ENCODE peak calls at places on chromosomes 13 and 19, in four cellular contexts. U is WTC11, I is HEK293T, G is K562. Q is an unnamed sample.

GRCh38 chr13:50713849-50714248 is 129.6 kb downstream of the DLEU7 start:
- DNase-seq in U (no peak), I (no peak), G (no peak), Q (no peak)

GRCh38 chr13:33927315-33927714 is 109.4 kb downstream of the RFC3 start:
- DNase-seq in U (no peak), I (no peak), G (no peak), Q (no peak)

GRCh38 chr13:26480246-26480855 is 77.1 kb upstream of the WASF3 start:
- DNase-seq in U (no peak), I (no peak), G (no peak), Q (no peak)

GRCh38 chr13:39957868-39958676 is 302.6 kb downstream of the COG6 start:
- DNase-seq in U (no peak), I (no peak), G (no peak), Q (no peak)

GRCh38 chr13:75507027-75508001 is 25.3 kb upstream of the TBC1D4 start:
- DNase-seq in U (no peak), I (no peak), G (no peak), Q (no peak)

GRCh38 chr13:75931116-75931515 is 295.0 kb downstream of the LMO7 start:
- DNase-seq in U (no peak), I (no peak), G (no peak), Q (no peak)

GRCh38 chr19:9538183-9539058 is at the start of gene ZNF426:
- DNase-seq in U (peak; percentile 89), I (peak; percentile 69), G (peak; percentile 89), Q (peak; percentile 84)

GRCh38 chr19:46470376-46470775 is 987 bp downstream of the PNMA8A start:
- DNase-seq in U (no peak), I (no peak), G (no peak), Q (no peak)

GRCh38 chr19:46602392-46603194 is 1.5 kb downstream of the CALM3 start:
- DNase-seq in U (no peak), I (peak; percentile 10), G (no peak), Q (no peak)

GRCh38 chr19:38003427-38004099 is 96.6 kb downstream of the SIPA1L3 start:
- DNase-seq in U (peak; percentile 65), I (peak; percentile 18), G (no peak), Q (no peak)

GRCh38 chr13:109785141-109785891 is 1.1 kb downstream of the IRS2 start:
- DNase-seq in U (peak; percentile 52), I (no peak), G (no peak), Q (no peak)

GRCh38 chr13:40664100-40665060 is 2.1 kb downstream of the FOXO1 start:
- DNase-seq in U (peak; percentile 45), I (peak; percentile 49), G (peak; percentile 53), Q (peak; percentile 43)

GRCh38 chr13:51005566-51005965 is 96.0 kb downstream of the RNASEH2B start:
- DNase-seq in U (no peak), I (no peak), G (no peak), Q (no peak)

GRCh38 chr13:99045396-99045795 is 67.5 kb upstream of the DOCK9 start:
- DNase-seq in U (no peak), I (no peak), G (no peak), Q (no peak)

GRCh38 chr13:61192826-61193225 is 222.8 kb downstream of the PCDH20 start:
- DNase-seq in U (no peak), I (no peak), G (no peak), Q (no peak)

GRCh38 chr13:19658831-19659230 is 25.4 kb downstream of the MPHOSPH8 start:
- DNase-seq in U (no peak), I (no peak), G (no peak), Q (no peak)

GRCh38 chr19:51743405-51743804 is 8.3 kb downstream of the FPR1 start:
- DNase-seq in U (no peak), I (no peak), G (no peak), Q (no peak)

GRCh38 chr13:106597759-106598395 is 29.9 kb upstream of the ARGLU1 start:
- DNase-seq in U (no peak), I (no peak), G (no peak), Q (no peak)

GRCh38 chr13:48539550-48539949 is 6.7 kb upstream of the RCBTB2 start:
- DNase-seq in U (no peak), I (no peak), G (no peak), Q (no peak)

GRCh38 chr19:8071912-8072311 is 19.4 kb downstream of the CCL25 start:
- DNase-seq in U (no peak), I (no peak), G (no peak), Q (no peak)

GRCh38 chr19:49558591-49558990 is 21.8 kb downstream of the NOSIP start:
- DNase-seq in U (no peak), I (no peak), G (no peak), Q (no peak)

GRCh38 chr19:2049741-2050348 is 1.2 kb downstream of the MKNK2 start:
- DNase-seq in U (no peak), I (no peak), G (peak; percentile 42), Q (peak; percentile 75)

GRCh38 chr13:96899946-96900345 is 94.3 kb downstream of the OXGR1 start:
- DNase-seq in U (no peak), I (no peak), G (no peak), Q (no peak)

DNA sequence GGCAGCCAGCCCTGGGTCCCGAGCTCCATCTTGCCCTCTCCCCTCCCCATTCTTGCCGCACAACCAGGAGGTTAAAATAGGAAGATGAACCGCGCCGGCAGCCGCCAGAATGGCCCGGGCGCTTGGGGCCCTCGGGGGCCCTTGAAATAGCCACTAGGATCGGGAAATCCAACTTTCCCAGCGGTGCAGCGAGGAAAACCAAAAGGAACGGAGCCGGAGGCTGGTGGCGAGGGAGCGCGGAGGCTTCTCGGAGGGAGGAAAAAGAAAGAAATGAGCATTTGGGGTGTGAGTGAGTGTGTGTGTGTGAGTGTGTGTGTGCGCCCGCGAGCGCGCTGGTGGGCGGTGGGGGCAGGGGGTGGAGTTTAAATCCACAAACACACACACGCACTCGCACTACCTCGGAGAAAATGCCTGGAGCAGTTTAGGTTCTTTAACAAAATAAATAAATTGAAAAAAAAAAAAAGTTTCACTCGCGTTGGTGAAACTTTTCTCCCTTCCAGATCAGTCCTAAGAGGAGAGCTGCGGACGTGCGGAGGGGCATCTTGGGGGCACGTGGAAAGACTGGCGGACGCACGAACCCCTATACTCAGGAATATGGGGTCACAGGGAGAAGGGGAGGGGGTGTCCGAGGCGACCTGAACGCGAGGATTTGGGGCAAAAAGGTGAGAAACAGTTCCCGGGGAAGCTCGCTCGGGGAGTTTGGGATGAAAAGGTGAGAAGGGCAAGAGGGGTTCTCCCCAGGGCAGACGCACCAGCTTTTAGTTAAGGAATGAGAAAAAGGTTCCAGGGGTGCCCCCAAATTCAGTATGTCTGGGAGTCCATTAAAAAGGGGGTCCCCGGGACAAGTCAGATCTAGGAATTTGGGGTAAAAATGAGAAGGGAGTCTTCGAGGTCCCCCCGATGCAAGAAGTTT is 1.3 kb downstream of the RFX2 start:
- DNase-seq in U (peak; percentile 36), I (no peak), G (peak; percentile 44), Q (no peak)
- TF ChIP-seq ELF4 in U (no peak), I (no peak), G (no peak), Q (no peak)

DNA sequence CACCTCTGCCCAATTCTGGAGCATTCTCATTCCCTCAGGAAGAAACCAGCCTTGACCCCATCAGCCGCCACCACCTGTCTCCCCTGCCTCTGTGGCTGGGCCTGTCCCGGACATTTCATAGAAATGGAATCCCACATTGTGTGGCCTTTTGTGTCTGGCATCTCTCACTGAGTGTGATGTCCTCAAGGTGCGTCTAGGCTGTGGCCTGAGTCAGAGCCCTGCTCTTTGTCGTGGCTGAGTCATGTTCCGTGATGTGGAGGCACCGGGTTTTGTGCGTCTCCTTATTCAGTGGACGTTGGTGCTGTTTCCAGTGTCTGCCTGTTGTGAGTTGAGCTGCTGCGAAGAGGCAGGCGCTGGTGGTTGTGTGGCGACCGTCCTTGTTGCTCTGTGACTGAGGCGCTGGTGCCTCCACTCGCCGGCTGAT is 3.5 kb downstream of the FZR1 start:
- DNase-seq in U (no peak), I (no peak), G (no peak), Q (no peak)
- TF ChIP-seq ELF4 in U (no peak), I (no peak), G (no peak), Q (no peak)

DNA sequence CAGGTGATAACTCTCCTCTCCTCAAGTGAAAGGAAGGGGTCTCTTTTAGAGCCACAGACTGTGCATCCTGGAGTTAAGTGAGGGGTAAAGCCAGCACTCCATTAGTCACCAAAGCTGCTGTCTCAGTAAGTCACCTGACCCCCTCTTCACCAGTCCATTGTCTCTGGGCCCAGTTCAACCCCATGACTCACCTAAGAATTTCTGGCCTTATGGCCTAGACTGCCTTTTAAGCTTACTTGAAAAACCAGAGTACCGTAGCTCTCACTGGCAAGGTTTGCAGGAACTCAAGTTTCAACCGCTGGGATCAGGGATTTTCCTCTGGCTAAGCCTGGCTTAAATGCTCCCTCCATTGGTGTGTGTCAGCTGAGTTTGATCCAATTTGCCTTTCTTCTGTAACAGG is 23.4 kb upstream of the EID2 start:
- DNase-seq in U (no peak), I (no peak), G (no peak), Q (no peak)
- TF ChIP-seq ELF4 in U (no peak), I (no peak), G (no peak), Q (no peak)

GRCh38 chr13:72693832-72694231 is 33.6 kb downstream of the MZT1 start:
- DNase-seq in U (no peak), I (no peak), G (no peak), Q (no peak)

GRCh38 chr13:72694314-72694713 is 33.1 kb downstream of the MZT1 start:
- DNase-seq in U (no peak), I (no peak), G (no peak), Q (no peak)

GRCh38 chr13:72696590-72696989 is 30.8 kb downstream of the MZT1 start:
- DNase-seq in U (no peak), I (no peak), G (no peak), Q (no peak)

GRCh38 chr13:72689181-72689696 is 38.2 kb downstream of the MZT1 start:
- DNase-seq in U (no peak), I (no peak), G (no peak), Q (no peak)

GRCh38 chr13:72692884-72693514 is 34.4 kb downstream of the MZT1 start:
- DNase-seq in U (no peak), I (no peak), G (no peak), Q (no peak)
- TF ChIP-seq ELF4 in U (no peak), I (no peak), G (no peak), Q (no peak)

GRCh38 chr13:42280537-42280936 is 8.6 kb downstream of the AKAP11 start:
- DNase-seq in U (no peak), I (no peak), G (no peak), Q (no peak)

GRCh38 chr13:42279986-42280385 is 8.0 kb downstream of the AKAP11 start:
- DNase-seq in U (no peak), I (no peak), G (no peak), Q (no peak)

GRCh38 chr13:42277618-42278276 is 5.8 kb downstream of the AKAP11 start:
- DNase-seq in U (no peak), I (no peak), G (no peak), Q (no peak)

GRCh38 chr13:42276683-42277082 is 4.7 kb downstream of the AKAP11 start:
- DNase-seq in U (no peak), I (no peak), G (no peak), Q (no peak)

DNA sequence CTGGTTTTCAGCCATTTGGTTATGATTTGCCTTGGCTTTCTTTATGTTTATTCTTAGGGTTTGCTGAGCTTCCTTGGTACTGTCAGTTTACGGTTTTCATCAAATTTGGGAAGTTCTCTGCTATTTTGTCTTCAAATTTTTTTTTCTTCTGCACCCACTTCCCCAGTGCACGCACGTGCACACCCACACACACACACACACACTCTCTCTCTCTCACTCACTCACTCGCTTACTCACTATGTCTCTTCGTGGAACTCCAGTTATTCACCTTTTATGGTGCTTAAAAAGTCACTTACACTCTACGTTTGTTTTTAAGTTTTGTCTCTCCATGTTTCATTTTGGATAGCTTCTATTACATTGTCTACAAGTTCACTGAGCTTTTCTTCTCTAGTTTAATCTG is 7.1 kb downstream of the AKAP11 start:
- DNase-seq in U (no peak), I (no peak), G (no peak), Q (no peak)
- TF ChIP-seq ELF4 in U (no peak), I (no peak), G (no peak), Q (no peak)

GRCh38 chr13:100392709-100393630 is 195.6 kb downstream of the GGACT start:
- DNase-seq in U (no peak), I (peak; percentile 49), G (peak; percentile 82), Q (peak; percentile 91)
- TF ChIP-seq ELF4 in U (no peak), I (no peak), G (no peak), Q (no peak)